ENCODE peak calls at places on chromosomes 7 and 10, in seven cellular contexts. U is fibroblast of lung; R is psoas muscle; A is CD8-positive, alpha-beta T cell; J is A673; N is Peyer's patch; H is colonic mucosa. G is an unnamed sample.

GRCh38 chr10:11082551-11082950 is 64.9 kb downstream of the CELF2 start:
- DNase-seq in R (no peak), J (no peak), U (peak; percentile 3), A (no peak), H (no peak), N (no peak), G (no peak)

GRCh38 chr10:97408496-97408992 is 7.4 kb upstream of the RRP12 start:
- DNase-seq in H (peak; percentile 70), U (no peak), J (no peak), R (no peak), A (no peak), N (no peak), G (no peak)

GRCh38 chr7:79461660-79462059 is 8.2 kb upstream of the MAGI2 start:
- DNase-seq in U (peak; percentile 75), R (no peak), A (no peak), N (no peak), J (no peak), H (no peak), G (no peak)

GRCh38 chr10:46216836-46217748 is 69.7 kb upstream of the ANTXRL start:
- DNase-seq in N (no peak), J (no peak), A (no peak), R (no peak), U (no peak), H (peak; percentile 12), G (no peak)

GRCh38 chr7:36409180-36409579 is 19.5 kb downstream of the ANLN start:
- DNase-seq in U (no peak), J (no peak), N (no peak), H (no peak), R (no peak), A (no peak), G (no peak)

GRCh38 chr10:71367279-71367678 is 29.4 kb upstream of the CDH23 start:
- DNase-seq in H (no peak), N (no peak), J (no peak), R (no peak), U (no peak), A (no peak), G (no peak)

GRCh38 chr7:67489881-67490280 is 493.2 kb downstream of the TYW1 start:
- DNase-seq in R (no peak), H (no peak), J (no peak), U (no peak), N (no peak), A (no peak), G (no peak)

GRCh38 chr7:109751241-109751640 is 1181.6 kb downstream of the DNAJB9 start:
- DNase-seq in A (no peak), J (no peak), N (no peak), U (peak; percentile 11), H (no peak), R (no peak), G (no peak)

GRCh38 chr7:130814753-130815152 is 80.7 kb upstream of the KLF14 start:
- DNase-seq in J (peak; percentile 80), H (no peak), R (no peak), U (peak; percentile 64), N (no peak), A (no peak), G (no peak)

GRCh38 chr10:13100349-13101294 is 659 bp downstream of the OPTN start:
- DNase-seq in R (peak; percentile 71), N (peak; percentile 27), U (peak; percentile 19), H (peak; percentile 60), J (no peak), A (peak; percentile 28), G (peak; percentile 43)

DNA sequence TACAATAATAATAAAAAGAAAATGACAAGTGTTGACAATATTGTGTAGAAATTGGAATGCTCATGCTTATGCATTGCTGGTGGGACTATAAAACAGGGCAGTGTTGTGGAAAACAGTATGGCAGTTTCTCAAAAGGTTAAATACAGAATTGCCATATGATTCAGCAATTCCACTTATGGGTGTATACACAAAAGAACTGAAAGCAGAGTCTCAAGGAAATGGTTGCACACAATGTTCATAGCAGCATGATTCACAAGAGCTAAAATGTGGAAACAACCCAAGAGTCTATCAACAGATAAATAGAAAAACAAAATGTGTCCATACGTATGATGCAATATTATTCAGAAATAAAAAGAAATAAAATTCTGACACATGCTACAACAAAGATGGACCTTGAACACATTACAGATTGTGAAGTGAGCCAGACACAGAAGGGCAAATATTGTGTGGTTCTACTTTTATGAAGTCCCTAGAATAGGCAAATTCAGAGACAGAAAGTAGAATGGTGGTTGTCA is 64.8 kb upstream of the GRM8 start:
- DNase-seq in U (peak; percentile 8), H (no peak), J (no peak), N (no peak), R (no peak), A (no peak), G (no peak)
- H3K9me3 ChIP-seq in U (no peaks in the 10 kb centered on the region), H (no peaks in the 10 kb centered on the region), J (no peaks in the 10 kb centered on the region), N (no peaks in the 10 kb centered on the region), R (no peaks in the 10 kb centered on the region), A (no peaks in the 10 kb centered on the region), G (no peaks in the 10 kb centered on the region)

GRCh38 chr7:159098424-159098786 is 46.3 kb downstream of the VIPR2 start:
- DNase-seq in A (peak; percentile 3), U (no peak), R (no peak), N (no peak), J (no peak), H (no peak), G (no peak)
- H3K9me3 ChIP-seq in A (no peaks in the 10 kb centered on the region), U (no peaks in the 10 kb centered on the region), R (no peaks in the 10 kb centered on the region), N (no peaks in the 10 kb centered on the region), J (no peaks in the 10 kb centered on the region), H (no peaks in the 10 kb centered on the region), G (no peaks in the 10 kb centered on the region)

GRCh38 chr7:40947546-40947945 is 755.3 kb downstream of the INHBA start:
- DNase-seq in A (no peak), U (peak; percentile 11), H (no peak), N (no peak), R (no peak), J (no peak), G (no peak)

GRCh38 chr7:40945788-40946187 is 757.1 kb downstream of the INHBA start:
- DNase-seq in R (no peak), H (no peak), J (no peak), A (no peak), N (no peak), U (no peak), G (no peak)

GRCh38 chr7:40944981-40945585 is 757.8 kb downstream of the INHBA start:
- DNase-seq in J (no peak), N (no peak), U (no peak), R (no peak), A (no peak), H (no peak), G (no peak)

GRCh38 chr7:40946549-40946948 is 756.3 kb downstream of the INHBA start:
- DNase-seq in R (no peak), H (no peak), N (no peak), A (no peak), U (no peak), J (no peak), G (no peak)

GRCh38 chr7:40948239-40948638 is 754.7 kb downstream of the INHBA start:
- DNase-seq in U (no peak), N (no peak), R (no peak), A (no peak), J (no peak), H (no peak), G (no peak)
- H3K9me3 ChIP-seq in U (no peaks in the 10 kb centered on the region), N (no peaks in the 10 kb centered on the region), R (peaks cover 14% of the 10 kb centered on the region), A (peaks cover 4% of the 10 kb centered on the region), J (peaks cover 10% of the 10 kb centered on the region), H (no peaks in the 10 kb centered on the region), G (peaks cover 4% of the 10 kb centered on the region)

GRCh38 chr10:2399482-2399881 is 662.2 kb upstream of the ADARB2 start:
- DNase-seq in A (no peak), N (no peak), J (no peak), H (no peak), R (no peak), U (no peak), G (no peak)
- H3K9me3 ChIP-seq in A (no peaks in the 10 kb centered on the region), N (no peaks in the 10 kb centered on the region), J (no peaks in the 10 kb centered on the region), H (no peaks in the 10 kb centered on the region), R (no peaks in the 10 kb centered on the region), U (no peaks in the 10 kb centered on the region), G (no peaks in the 10 kb centered on the region)